ENCODE peak calls at places on chromosomes 7 and 10, in seven cellular contexts. M is OCI-LY7, B is hepatocyte, V is SK-N-SH, N is PC-3, C is MM.1S, L is HCT116. E is an unnamed sample.

GRCh38 chr10:28910960-28911359 is 233.6 kb downstream of the BAMBI start:
- DNase-seq in B (no peak), L (no peak), M (no peak), C (no peak), N (peak; percentile 51), V (no peak), E (no peak)

GRCh38 chr10:49254556-49255318 is 44.2 kb upstream of the C10orf71 start:
- DNase-seq in M (no peak), C (no peak), V (no peak), N (no peak), L (no peak), B (no peak), E (no peak)

GRCh38 chr10:131993298-131993674 is 11.6 kb upstream of the BNIP3 start:
- DNase-seq in C (no peak), N (no peak), M (no peak), L (no peak), B (no peak), V (no peak), E (no peak)

GRCh38 chr7:351681-352480 is 61.9 kb downstream of the FOXL3 start:
- DNase-seq in N (no peak), B (no peak), L (no peak), V (no peak), M (no peak), C (no peak), E (no peak)

GRCh38 chr10:101712997-101713396 is 18.0 kb upstream of the FBXW4 start:
- DNase-seq in M (no peak), B (no peak), C (no peak), L (no peak), V (no peak), N (no peak), E (no peak)

GRCh38 chr7:13829914-13830603 is 159.4 kb downstream of the ETV1 start:
- DNase-seq in C (no peak), M (no peak), L (no peak), B (peak; percentile 16), V (no peak), N (peak; percentile 75), E (no peak)

GRCh38 chr7:12635830-12636229 is 51.6 kb upstream of the ARL4A start:
- DNase-seq in B (no peak), N (no peak), M (no peak), C (peak; percentile 82), V (no peak), L (no peak), E (no peak)

GRCh38 chr10:116111483-116112095 is 161.4 kb downstream of the GFRA1 start:
- DNase-seq in N (no peak), B (no peak), L (no peak), M (no peak), C (no peak), V (no peak), E (no peak)

GRCh38 chr7:44193011-44193802 is 4.0 kb upstream of the GCK start:
- DNase-seq in V (no peak), N (no peak), B (no peak), C (no peak), M (peak; percentile 27), L (no peak), E (peak; percentile 67)

GRCh38 chr10:27223964-27224363 is 16.6 kb downstream of the ACBD5 start:
- DNase-seq in B (peak; percentile 70), V (peak; percentile 26), C (peak; percentile 61), M (peak; percentile 64), L (no peak), N (peak; percentile 51), E (peak; percentile 80)

GRCh38 chr7:128835790-128836641 is 5.8 kb downstream of the FLNC start:
- DNase-seq in C (no peak), N (no peak), B (no peak), L (no peak), M (no peak), V (no peak), E (no peak)

GRCh38 chr10:18737236-18737635 is 78.0 kb downstream of the ARL5B start:
- DNase-seq in M (no peak), N (peak; percentile 79), V (no peak), C (no peak), B (no peak), L (no peak), E (no peak)

DNA sequence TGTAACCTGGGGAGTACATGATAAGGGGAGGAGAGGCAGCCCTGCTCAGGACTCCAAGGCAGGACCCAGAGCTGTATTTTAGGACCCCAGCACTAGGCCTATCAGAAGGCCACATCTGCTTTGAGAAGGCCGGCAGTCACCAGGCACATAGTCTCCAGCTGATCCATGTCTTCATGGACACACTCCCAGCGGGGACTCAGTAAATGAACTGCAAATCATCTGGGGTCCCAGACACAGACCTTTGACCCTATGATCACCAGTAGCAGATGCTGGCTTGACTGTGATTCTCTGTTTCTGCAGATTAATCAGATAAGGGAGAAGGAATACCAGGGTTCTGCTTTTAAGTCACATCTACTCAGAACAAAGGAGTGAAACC is 341.4 kb upstream of the PODXL start:
- DNase-seq in C (no peak), B (no peak), L (no peak), N (no peak), V (no peak), M (no peak), E (no peak)
- H3K9me2 ChIP-seq in C (no peaks in the 10 kb centered on the region), B (no peaks in the 10 kb centered on the region), L (no peaks in the 10 kb centered on the region), N (no peaks in the 10 kb centered on the region), V (no peaks in the 10 kb centered on the region), M (no peaks in the 10 kb centered on the region), E (no peaks in the 10 kb centered on the region)

GRCh38 chr7:82443801-82444219 is 233 bp upstream of the CACNA2D1 start:
- DNase-seq in B (peak; percentile 81), V (peak; percentile 97), L (no peak), M (no peak), N (peak; percentile 5), C (peak; percentile 50), E (no peak)
- H2AFZ ChIP-seq in B (peak overlapping the region; percentile 93), V (peak overlapping the region; percentile 95), L (no peak overlapping the region), M (no peak overlapping the region), N (peak overlapping the region; percentile 90), C (peak overlapping the region; percentile 75), E (no peak overlapping the region)

GRCh38 chr7:54712777-54713176 is 46.2 kb downstream of the SEC61G start:
- DNase-seq in N (no peak), C (no peak), V (no peak), B (no peak), L (no peak), M (no peak), E (no peak)
- H3K9me2 ChIP-seq in N (no peaks in the 10 kb centered on the region), C (no peaks in the 10 kb centered on the region), V (no peaks in the 10 kb centered on the region), B (no peaks in the 10 kb centered on the region), L (no peaks in the 10 kb centered on the region), M (no peaks in the 10 kb centered on the region), E (no peaks in the 10 kb centered on the region)

GRCh38 chr10:67836491-67836890 is 1.5 kb downstream of the DNAJC12 start:
- DNase-seq in M (no peak), V (no peak), C (no peak), B (no peak), L (no peak), N (no peak), E (peak; percentile 82)
- H2AFZ ChIP-seq in M (peak overlapping the region; percentile 38), V (peak overlapping the region; percentile 71), C (no peak overlapping the region), B (no peak overlapping the region), L (no peak overlapping the region), N (no peak overlapping the region), E (no peak overlapping the region)

DNA sequence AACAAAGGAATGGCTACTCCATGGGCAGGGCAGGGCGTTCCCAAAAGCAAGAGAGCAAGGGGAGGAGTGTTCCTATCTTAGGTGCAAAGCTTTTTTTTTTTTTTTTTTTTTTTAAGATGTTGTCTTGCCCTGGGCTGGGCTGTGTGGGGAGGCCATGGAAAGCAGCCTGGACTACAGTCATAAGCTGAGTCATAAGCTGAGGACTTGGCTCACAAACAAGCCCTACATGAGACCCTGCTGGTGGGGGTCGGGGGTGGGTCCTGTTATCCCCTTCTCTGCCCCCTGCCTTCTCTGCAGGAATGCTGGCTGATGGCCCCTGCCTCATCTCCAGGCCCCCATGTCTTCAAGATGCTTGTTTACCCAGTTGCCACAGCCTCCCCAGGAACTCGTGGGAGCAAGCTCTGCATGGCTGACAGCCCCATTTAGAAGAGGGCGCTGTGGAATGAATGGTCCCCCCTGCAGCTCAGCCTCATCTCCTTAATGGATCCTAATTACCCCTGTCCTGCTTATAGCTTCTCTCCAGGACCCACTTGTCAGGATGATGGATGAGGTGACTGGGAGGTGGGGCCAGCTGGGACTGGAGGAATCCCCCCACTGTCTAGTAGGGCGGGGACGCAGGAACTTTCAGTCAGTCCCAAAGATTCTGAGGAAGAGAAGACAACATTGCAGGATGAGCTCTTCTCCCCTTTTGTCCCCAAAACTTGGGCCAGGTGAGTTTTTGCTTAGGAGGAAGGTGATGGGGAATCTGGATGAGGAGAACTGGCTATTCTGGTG is 340.8 kb upstream of the PODXL start:
- DNase-seq in N (peak; percentile 62), M (no peak), B (no peak), C (no peak), L (peak; percentile 12), V (peak; percentile 16), E (no peak)
- H3K9me2 ChIP-seq in N (no peaks in the 10 kb centered on the region), M (no peaks in the 10 kb centered on the region), B (no peaks in the 10 kb centered on the region), C (no peaks in the 10 kb centered on the region), L (no peaks in the 10 kb centered on the region), V (no peaks in the 10 kb centered on the region), E (no peaks in the 10 kb centered on the region)

E was measured in Karpas-422.